ENCODE peak calls at places on chromosomes 3 and 15, in seven cellular contexts. One of them, this sample, is unnamed.

GRCh38 chr3:45067941-45068340 is 41.8 kb downstream of the CLEC3B start:
- DNase-seq in heart left ventricle: no peak
- DNase-seq in GM12864: no peak
- DNase-seq in psoas muscle: no peak
- DNase-seq in upper lobe of right lung: no peak
- DNase-seq in foreskin fibroblast: no peak
- DNase-seq in bronchial epithelial cell: no peak
- DNase-seq in this sample: no peak

GRCh38 chr3:30289751-30290150 is 316.6 kb upstream of the TGFBR2 start:
- DNase-seq in GM12864: no peak
- DNase-seq in psoas muscle: no peak
- DNase-seq in upper lobe of right lung: no peak
- DNase-seq in bronchial epithelial cell: no peak
- DNase-seq in heart left ventricle: no peak
- DNase-seq in foreskin fibroblast: no peak
- DNase-seq in this sample: no peak

GRCh38 chr15:68812596-68813548 is 7.8 kb downstream of the ANP32A start:
- DNase-seq in psoas muscle: no peak
- DNase-seq in bronchial epithelial cell: no peak
- DNase-seq in upper lobe of right lung: no peak
- DNase-seq in foreskin fibroblast: no peak
- DNase-seq in heart left ventricle: no peak
- DNase-seq in GM12864: no peak
- DNase-seq in this sample: no peak

GRCh38 chr3:72601049-72601448 is 247.2 kb downstream of the SHQ1 start:
- DNase-seq in bronchial epithelial cell: no peak
- DNase-seq in foreskin fibroblast: no peak
- DNase-seq in heart left ventricle: no peak
- DNase-seq in GM12864: no peak
- DNase-seq in psoas muscle: no peak
- DNase-seq in upper lobe of right lung: no peak
- DNase-seq in this sample: no peak

GRCh38 chr3:48467473-48468267 is 21.1 kb downstream of the ATRIP start:
- DNase-seq in foreskin fibroblast: no peak
- DNase-seq in bronchial epithelial cell: no peak
- DNase-seq in upper lobe of right lung: no peak
- DNase-seq in heart left ventricle: no peak
- DNase-seq in psoas muscle: no peak
- DNase-seq in GM12864: no peak
- DNase-seq in this sample: no peak

GRCh38 chr3:50390523-50391177 is 31.3 kb upstream of the TMEM115 start:
- DNase-seq in heart left ventricle: peak
- DNase-seq in psoas muscle: peak
- DNase-seq in foreskin fibroblast: no peak
- DNase-seq in GM12864: no peak
- DNase-seq in bronchial epithelial cell: peak
- DNase-seq in upper lobe of right lung: peak
- DNase-seq in this sample: no peak

GRCh38 chr3:165642761-165643432 is 194.3 kb downstream of the BCHE start:
- DNase-seq in upper lobe of right lung: no peak
- DNase-seq in GM12864: no peak
- DNase-seq in psoas muscle: peak
- DNase-seq in bronchial epithelial cell: peak
- DNase-seq in foreskin fibroblast: peak
- DNase-seq in heart left ventricle: peak
- DNase-seq in this sample: no peak

GRCh38 chr3:146156801-146157310 is 4.1 kb downstream of the PLOD2 start:
- DNase-seq in upper lobe of right lung: no peak
- DNase-seq in psoas muscle: no peak
- DNase-seq in foreskin fibroblast: no peak
- DNase-seq in bronchial epithelial cell: peak
- DNase-seq in GM12864: no peak
- DNase-seq in heart left ventricle: no peak
- DNase-seq in this sample: peak

GRCh38 chr3:149245738-149246451 is 24.3 kb upstream of the CP start:
- DNase-seq in foreskin fibroblast: peak
- DNase-seq in psoas muscle: no peak
- DNase-seq in heart left ventricle: no peak
- DNase-seq in upper lobe of right lung: no peak
- DNase-seq in bronchial epithelial cell: peak
- DNase-seq in GM12864: no peak
- DNase-seq in this sample: peak

GRCh38 chr15:62706361-62706760 is 336.2 kb upstream of the TPM1 start:
- DNase-seq in heart left ventricle: no peak
- DNase-seq in GM12864: no peak
- DNase-seq in bronchial epithelial cell: peak
- DNase-seq in upper lobe of right lung: no peak
- DNase-seq in foreskin fibroblast: peak
- DNase-seq in psoas muscle: no peak
- DNase-seq in this sample: no peak

GRCh38 chr15:43165801-43166325 is 19.3 kb upstream of the CCNDBP1 start:
- DNase-seq in foreskin fibroblast: no peak
- DNase-seq in bronchial epithelial cell: peak
- DNase-seq in GM12864: no peak
- DNase-seq in upper lobe of right lung: no peak
- DNase-seq in psoas muscle: no peak
- DNase-seq in heart left ventricle: no peak
- DNase-seq in this sample: no peak

GRCh38 chr15:92725171-92725570 is 69.6 kb upstream of the FAM174B start:
- DNase-seq in GM12864: no peak
- DNase-seq in foreskin fibroblast: no peak
- DNase-seq in bronchial epithelial cell: peak
- DNase-seq in upper lobe of right lung: no peak
- DNase-seq in heart left ventricle: no peak
- DNase-seq in psoas muscle: no peak
- DNase-seq in this sample: no peak

GRCh38 chr15:60757831-60758570 is 279.1 kb upstream of the ICE2 start:
- DNase-seq in bronchial epithelial cell: no peak
- DNase-seq in upper lobe of right lung: no peak
- DNase-seq in psoas muscle: no peak
- DNase-seq in heart left ventricle: no peak
- DNase-seq in GM12864: no peak
- DNase-seq in foreskin fibroblast: no peak
- DNase-seq in this sample: no peak

GRCh38 chr15:60757273-60757672 is 278.3 kb upstream of the ICE2 start:
- DNase-seq in foreskin fibroblast: no peak
- DNase-seq in heart left ventricle: no peak
- DNase-seq in bronchial epithelial cell: no peak
- DNase-seq in psoas muscle: no peak
- DNase-seq in upper lobe of right lung: no peak
- DNase-seq in GM12864: no peak
- DNase-seq in this sample: no peak

GRCh38 chr15:60752973-60753720 is 274.2 kb upstream of the ICE2 start:
- DNase-seq in upper lobe of right lung: no peak
- DNase-seq in bronchial epithelial cell: peak
- DNase-seq in foreskin fibroblast: no peak
- DNase-seq in heart left ventricle: no peak
- DNase-seq in GM12864: no peak
- DNase-seq in psoas muscle: no peak
- DNase-seq in this sample: no peak

DNA sequence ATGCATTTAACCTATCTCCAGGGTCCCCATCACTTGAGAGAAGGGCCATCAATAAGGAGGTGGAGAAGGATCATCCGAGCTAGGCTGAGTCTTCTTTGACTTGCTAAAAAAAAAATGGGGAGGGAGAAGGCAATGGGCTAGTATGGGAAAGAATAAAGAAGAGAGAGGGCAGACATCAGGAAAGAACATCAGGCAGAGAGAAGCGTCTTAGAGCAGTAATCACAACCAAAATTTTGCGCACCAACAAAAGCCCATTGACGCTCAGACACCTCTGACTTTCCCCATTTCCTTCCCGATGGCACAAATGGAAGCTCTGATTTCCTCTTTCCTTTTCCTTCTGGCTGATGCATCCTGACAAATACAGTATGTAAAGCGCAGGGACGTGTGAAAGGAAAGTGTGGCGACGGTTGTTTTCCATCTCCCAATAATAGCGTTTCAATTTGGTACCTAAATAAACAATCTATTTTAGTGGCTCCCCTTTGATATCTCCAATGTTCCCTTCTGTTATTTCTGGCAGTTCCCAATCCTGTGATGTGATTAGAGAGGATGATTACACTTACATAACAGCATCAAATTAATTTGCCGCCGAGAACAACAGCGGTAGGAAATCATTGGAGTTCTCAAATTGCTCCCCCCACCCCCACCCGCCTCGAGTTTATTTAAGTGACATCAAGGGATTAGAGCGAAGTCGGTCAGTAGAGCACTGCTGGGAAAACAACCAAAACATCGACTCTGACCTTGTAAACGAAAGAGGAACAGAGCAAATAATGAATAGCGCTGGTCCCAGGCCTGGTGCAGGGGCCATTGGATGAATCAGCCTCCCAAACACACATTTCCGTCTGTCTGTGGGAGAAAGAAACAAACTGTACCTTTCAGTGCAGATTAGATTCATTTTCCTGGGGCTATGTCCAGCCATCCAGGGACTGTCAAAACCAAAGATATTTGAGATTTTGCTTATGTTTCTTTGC is 273.3 kb upstream of the ICE2 start:
- DNase-seq in psoas muscle: peak
- DNase-seq in heart left ventricle: peak
- DNase-seq in GM12864: no peak
- DNase-seq in foreskin fibroblast: peak
- DNase-seq in bronchial epithelial cell: peak
- DNase-seq in upper lobe of right lung: no peak
- DNase-seq in this sample: no peak
- H3K4me3 ChIP-seq in psoas muscle: peak
- H3K4me3 ChIP-seq in heart left ventricle: peak
- H3K4me3 ChIP-seq in GM12864: no peak
- H3K4me3 ChIP-seq in foreskin fibroblast: peak
- H3K4me3 ChIP-seq in bronchial epithelial cell: no peak
- H3K4me3 ChIP-seq in upper lobe of right lung: no peak
- H3K4me3 ChIP-seq in this sample: no peak

GRCh38 chr3:27254896-27255295 is 114.3 kb downstream of the NEK10 start:
- DNase-seq in bronchial epithelial cell: no peak
- DNase-seq in psoas muscle: no peak
- DNase-seq in GM12864: no peak
- DNase-seq in foreskin fibroblast: no peak
- DNase-seq in upper lobe of right lung: no peak
- DNase-seq in heart left ventricle: no peak
- DNase-seq in this sample: no peak

GRCh38 chr3:27252646-27253045 is 116.5 kb downstream of the NEK10 start:
- DNase-seq in heart left ventricle: no peak
- DNase-seq in psoas muscle: no peak
- DNase-seq in GM12864: no peak
- DNase-seq in foreskin fibroblast: no peak
- DNase-seq in upper lobe of right lung: no peak
- DNase-seq in bronchial epithelial cell: no peak
- DNase-seq in this sample: no peak

GRCh38 chr3:27253391-27253790 is 115.8 kb downstream of the NEK10 start:
- DNase-seq in psoas muscle: no peak
- DNase-seq in foreskin fibroblast: no peak
- DNase-seq in upper lobe of right lung: no peak
- DNase-seq in heart left ventricle: no peak
- DNase-seq in bronchial epithelial cell: no peak
- DNase-seq in GM12864: no peak
- DNase-seq in this sample: no peak

GRCh38 chr3:27253831-27254230 is 115.4 kb downstream of the NEK10 start:
- DNase-seq in bronchial epithelial cell: peak
- DNase-seq in GM12864: peak
- DNase-seq in foreskin fibroblast: peak
- DNase-seq in heart left ventricle: no peak
- DNase-seq in psoas muscle: no peak
- DNase-seq in upper lobe of right lung: peak
- DNase-seq in this sample: peak
- TF ChIP-seq CTCF in bronchial epithelial cell: peak
- TF ChIP-seq CTCF in GM12864: peak
- TF ChIP-seq CTCF in foreskin fibroblast: peak
- TF ChIP-seq CTCF in heart left ventricle: peak
- TF ChIP-seq CTCF in psoas muscle: peak
- TF ChIP-seq CTCF in upper lobe of right lung: peak
- TF ChIP-seq CTCF in this sample: peak

GRCh38 chr3:196135693-196136639 is 54.1 kb upstream of the TFRC start:
- DNase-seq in upper lobe of right lung: peak
- DNase-seq in foreskin fibroblast: no peak
- DNase-seq in bronchial epithelial cell: peak
- DNase-seq in GM12864: no peak
- DNase-seq in psoas muscle: no peak
- DNase-seq in heart left ventricle: peak
- DNase-seq in this sample: no peak
- H3K4me3 ChIP-seq in upper lobe of right lung: no peak
- H3K4me3 ChIP-seq in foreskin fibroblast: no peak
- H3K4me3 ChIP-seq in bronchial epithelial cell: no peak
- H3K4me3 ChIP-seq in GM12864: no peak
- H3K4me3 ChIP-seq in psoas muscle: no peak
- H3K4me3 ChIP-seq in heart left ventricle: no peak
- H3K4me3 ChIP-seq in this sample: no peak

GRCh38 chr3:153163349-153164008 is 1.5 kb downstream of the RAP2B start:
- DNase-seq in heart left ventricle: no peak
- DNase-seq in psoas muscle: no peak
- DNase-seq in upper lobe of right lung: no peak
- DNase-seq in GM12864: no peak
- DNase-seq in foreskin fibroblast: no peak
- DNase-seq in bronchial epithelial cell: no peak
- DNase-seq in this sample: no peak

GRCh38 chr3:153161138-153161713 is 800 bp upstream of the RAP2B start:
- DNase-seq in bronchial epithelial cell: peak
- DNase-seq in heart left ventricle: peak
- DNase-seq in foreskin fibroblast: peak
- DNase-seq in GM12864: peak
- DNase-seq in upper lobe of right lung: peak
- DNase-seq in psoas muscle: peak
- DNase-seq in this sample: peak

GRCh38 chr3:153162513-153163348 is 705 bp downstream of the RAP2B start:
- DNase-seq in GM12864: no peak
- DNase-seq in foreskin fibroblast: no peak
- DNase-seq in psoas muscle: peak
- DNase-seq in bronchial epithelial cell: no peak
- DNase-seq in upper lobe of right lung: peak
- DNase-seq in heart left ventricle: peak
- DNase-seq in this sample: peak

GRCh38 chr3:153160451-153161137 is 1.4 kb upstream of the RAP2B start:
- DNase-seq in GM12864: peak
- DNase-seq in heart left ventricle: peak
- DNase-seq in foreskin fibroblast: peak
- DNase-seq in bronchial epithelial cell: peak
- DNase-seq in psoas muscle: peak
- DNase-seq in upper lobe of right lung: peak
- DNase-seq in this sample: peak

DNA sequence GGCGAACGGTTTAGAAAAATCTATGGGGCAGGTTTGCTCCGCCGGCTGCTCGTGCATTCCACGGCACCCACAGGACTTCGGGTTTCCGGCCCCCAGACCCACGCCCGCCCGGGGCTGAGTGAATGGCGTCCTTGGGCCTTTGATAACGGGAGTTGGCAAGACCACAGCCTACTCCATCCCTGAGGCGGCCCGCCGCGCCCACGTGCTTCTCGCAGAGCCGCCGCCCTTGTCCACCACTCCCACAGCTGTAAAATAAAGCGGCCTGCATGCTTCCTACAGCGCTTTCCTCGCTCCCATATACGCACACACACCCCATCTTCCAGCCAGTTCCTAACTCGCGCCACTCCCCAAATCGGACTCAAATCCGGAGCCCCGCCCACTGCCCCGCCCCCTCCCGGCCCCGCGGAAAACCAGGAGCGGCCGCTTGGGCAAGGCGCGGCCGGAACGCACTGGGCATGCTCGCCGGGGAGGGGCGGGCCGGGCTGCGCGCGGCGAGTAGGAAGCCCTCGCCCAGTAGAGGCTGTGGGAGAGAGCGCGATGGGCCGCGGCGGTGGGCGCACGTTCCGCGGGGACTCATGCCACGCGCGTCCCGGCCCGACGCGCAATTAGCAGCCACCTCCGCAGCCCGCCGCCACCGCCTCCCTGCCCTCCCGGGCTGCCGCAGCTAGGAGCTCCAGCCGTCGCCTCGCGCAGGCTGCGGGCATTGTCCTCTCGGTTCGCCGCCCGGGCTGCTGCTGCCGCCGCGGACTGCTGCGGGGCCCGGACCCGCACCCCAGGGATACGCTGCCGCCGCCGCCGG is at the start of gene RAP2B:
- DNase-seq in foreskin fibroblast: peak
- DNase-seq in psoas muscle: peak
- DNase-seq in heart left ventricle: peak
- DNase-seq in GM12864: peak
- DNase-seq in bronchial epithelial cell: peak
- DNase-seq in upper lobe of right lung: peak
- DNase-seq in this sample: peak
- TF ChIP-seq CTCF in foreskin fibroblast: no peak
- TF ChIP-seq CTCF in psoas muscle: no peak
- TF ChIP-seq CTCF in heart left ventricle: no peak
- TF ChIP-seq CTCF in GM12864: no peak
- TF ChIP-seq CTCF in bronchial epithelial cell: no peak
- TF ChIP-seq CTCF in upper lobe of right lung: no peak
- TF ChIP-seq CTCF in this sample: no peak